ENCODE peak calls at places on chromosomes 16 and 17, in nine cellular contexts. X, W, T, J, I, V, O, A and Y are unnamed samples.

GRCh38 chr17:82320956-82321927 is 3.8 kb upstream of the CD7 start:
- DNase-seq in W (no peak), O (no peak), I (no peak), A (no peak), J (peak; percentile 73), V (no peak), T (peak; percentile 81), X (peak; percentile 68), Y (peak; percentile 72)

GRCh38 chr17:43545383-43545632 is 832 bp downstream of the ETV4 start:
- DNase-seq in T (peak; percentile 51), O (no peak), J (no peak), I (no peak), X (no peak), A (no peak), W (no peak), V (no peak), Y (no peak)

GRCh38 chr16:14309001-14309886 is 238.1 kb downstream of the MRTFB start:
- DNase-seq in W (no peak), J (peak; percentile 65), X (no peak), T (peak; percentile 32), I (peak; percentile 77), V (no peak), O (peak; percentile 38), A (no peak), Y (peak; percentile 48)

GRCh38 chr17:82935944-82936767 is 96.3 kb upstream of the ZNF750 start:
- DNase-seq in A (no peak), W (no peak), X (no peak), J (peak; percentile 6), T (no peak), O (peak; percentile 13), V (peak; percentile 47), I (no peak), Y (no peak)

GRCh38 chr17:31415004-31415454 is 23.6 kb downstream of the RAB11FIP4 start:
- DNase-seq in W (no peak), I (no peak), V (no peak), J (no peak), A (no peak), O (no peak), X (no peak), T (peak; percentile 25), Y (no peak)

GRCh38 chr17:34579017-34579946 is at the start of gene TMEM132E:
- DNase-seq in A (no peak), O (no peak), V (no peak), X (peak; percentile 80), T (peak; percentile 12), I (no peak), W (peak; percentile 13), J (peak; percentile 68), Y (peak; percentile 34)

GRCh38 chr17:80316927-80317705 is 56.5 kb downstream of the RNF213 start:
- DNase-seq in J (no peak), A (no peak), X (no peak), I (no peak), O (peak; percentile 69), V (peak; percentile 62), W (no peak), T (no peak), Y (no peak)

GRCh38 chr16:17245727-17246576 is 224.8 kb downstream of the XYLT1 start:
- DNase-seq in W (no peak), V (no peak), J (no peak), I (no peak), A (no peak), T (no peak), O (no peak), X (no peak), Y (no peak)

GRCh38 chr16:3474136-3474779 is 21.0 kb downstream of the C16orf90 start:
- DNase-seq in I (no peak), A (no peak), X (no peak), T (no peak), O (no peak), J (no peak), V (no peak), W (no peak), Y (no peak)

GRCh38 chr17:42342242-42343008 is 45.8 kb downstream of the STAT3 start:
- DNase-seq in W (no peak), O (no peak), X (no peak), V (no peak), A (no peak), I (no peak), J (no peak), T (no peak), Y (no peak)

GRCh38 chr17:80248894-80249710 is 11.6 kb upstream of the RNF213 start:
- DNase-seq in X (no peak), J (no peak), I (no peak), O (no peak), T (no peak), V (no peak), W (no peak), A (no peak), Y (no peak)

GRCh38 chr17:16438557-16439302 is 23.4 kb downstream of the TRPV2 start:
- DNase-seq in T (peak; percentile 95), J (peak; percentile 95), X (peak; percentile 92), I (peak; percentile 99), O (peak; percentile 94), W (peak; percentile 100), A (peak; percentile 97), V (peak; percentile 98), Y (peak; percentile 91)

GRCh38 chr17:1870592-1870991 is 40.8 kb downstream of the RPA1 start:
- DNase-seq in T (no peak), W (no peak), X (no peak), J (no peak), V (no peak), O (no peak), I (no peak), A (no peak), Y (no peak)

GRCh38 chr17:70161519-70161918 is 7.8 kb upstream of the KCNJ2 start:
- DNase-seq in X (no peak), I (no peak), T (no peak), V (no peak), W (no peak), A (no peak), O (no peak), J (no peak), Y (no peak)

GRCh38 chr17:3665834-3666233 is 2.5 kb downstream of the TAX1BP3 start:
- DNase-seq in V (no peak), I (no peak), A (no peak), J (no peak), T (no peak), W (no peak), O (no peak), X (no peak), Y (no peak)

GRCh38 chr17:3669085-3669347 is 404 bp downstream of the EMC6 start:
- DNase-seq in T (no peak), V (no peak), X (no peak), J (no peak), W (no peak), I (no peak), O (no peak), A (no peak), Y (no peak)

GRCh38 chr17:3668279-3669084 is at the start of the genes EMC6 and TAX1BP3:
- DNase-seq in T (peak; percentile 100), J (peak; percentile 99), I (peak; percentile 99), A (peak; percentile 97), O (peak; percentile 100), X (peak; percentile 99), W (peak; percentile 99), V (peak; percentile 99), Y (peak; percentile 96)

GRCh38 chr17:3666516-3666915 is 1.9 kb downstream of the TAX1BP3 start:
- DNase-seq in A (no peak), I (no peak), T (no peak), V (no peak), O (no peak), W (no peak), J (no peak), X (no peak), Y (no peak)

DNA sequence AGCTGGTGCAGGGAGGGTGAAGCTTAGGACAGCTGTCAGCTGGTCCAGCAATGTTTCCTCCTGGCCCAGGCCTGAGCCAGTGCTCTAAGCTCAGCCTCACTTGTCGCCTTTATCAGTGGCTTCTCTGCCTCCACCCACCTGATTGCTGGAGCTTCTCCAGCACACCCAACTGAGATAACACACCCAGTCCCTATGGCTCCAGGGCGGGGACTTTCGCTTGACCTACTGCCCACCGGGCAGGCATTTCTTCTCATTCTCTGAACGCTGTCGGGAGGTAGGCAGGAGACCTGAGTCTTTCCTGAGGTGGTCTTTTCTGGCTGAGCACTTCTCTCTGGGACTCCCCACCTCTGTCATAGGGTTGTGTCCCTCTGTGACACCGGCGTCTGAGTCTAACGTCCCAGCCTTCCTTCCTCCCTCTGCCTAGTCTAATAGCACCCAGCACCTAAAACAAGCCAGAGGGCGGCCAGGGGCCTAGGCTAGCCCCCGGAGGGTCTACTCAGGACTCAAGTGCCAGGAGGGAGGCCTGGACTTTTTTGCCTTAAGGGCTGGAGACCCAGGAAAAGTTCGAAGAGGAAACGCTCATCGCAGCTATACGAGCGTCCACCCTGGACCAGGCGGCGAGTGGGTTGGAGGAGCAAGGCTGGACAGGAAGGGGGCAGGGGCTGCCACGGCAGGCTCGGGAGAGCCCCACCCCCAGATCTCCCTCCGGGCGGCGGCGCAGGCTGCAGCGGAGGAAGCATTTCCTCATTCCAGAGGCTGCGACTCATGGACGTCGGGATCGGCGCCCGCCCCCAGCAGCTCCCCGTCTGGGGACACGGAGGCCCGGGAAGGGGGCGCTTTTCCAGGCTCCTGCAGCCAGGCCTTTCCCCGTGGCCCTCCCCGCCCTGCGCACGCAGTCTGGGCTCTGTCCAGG is 756 bp downstream of the TAX1BP3 start:
- DNase-seq in J (peak; percentile 73), W (peak; percentile 90), I (peak; percentile 89), A (peak; percentile 74), X (peak; percentile 84), V (peak; percentile 94), T (no peak), O (peak; percentile 95), Y (peak; percentile 90)
- TF ChIP-seq CTCF in J (no peak), W (peak; percentile 11), I (no peak), A (no peak), X (no peak), V (no peak), T (no peak), O (no peak), Y (no peak)

GRCh38 chr17:8696456-8696855 is 48.2 kb downstream of the CCDC42 start:
- DNase-seq in O (no peak), I (no peak), J (peak; percentile 28), X (peak; percentile 11), T (no peak), W (no peak), V (peak; percentile 62), A (no peak), Y (no peak)
- TF ChIP-seq CTCF in O (no peak), I (no peak), J (no peak), X (no peak), T (no peak), W (no peak), V (no peak), A (no peak), Y (no peak)

DNA sequence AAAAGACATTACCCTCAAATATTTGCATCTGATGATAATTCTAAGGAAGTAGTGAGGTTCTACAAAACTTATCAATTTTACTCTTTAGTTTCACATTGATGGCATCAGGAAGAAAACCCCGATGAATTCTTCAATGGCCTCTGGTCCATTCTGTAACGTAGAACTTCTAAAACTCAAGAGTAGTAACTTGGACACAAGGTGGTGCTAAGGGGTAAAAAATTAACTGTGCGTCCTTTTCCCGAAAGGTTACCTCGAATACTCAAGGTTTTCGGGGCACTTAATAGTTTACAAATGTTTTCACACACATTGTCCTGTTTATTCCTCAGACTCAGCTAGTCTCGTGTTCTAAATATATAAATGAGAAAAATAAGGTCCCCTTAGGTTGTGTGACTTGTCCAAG is 517.3 kb upstream of the ZFHX3 start:
- DNase-seq in V (no peak), X (no peak), O (no peak), A (no peak), I (no peak), T (no peak), W (peak; percentile 19), J (no peak), Y (peak; percentile 19)
- TF ChIP-seq CTCF in V (peak; percentile 60), X (peak; percentile 13), O (no peak), A (no peak), I (no peak), T (no peak), W (peak; percentile 45), J (no peak), Y (no peak)

GRCh38 chr17:55652825-55653224 is 69.8 kb downstream of the TMEM100 start:
- DNase-seq in O (no peak), X (no peak), V (no peak), W (peak; percentile 11), J (no peak), T (no peak), A (no peak), I (no peak), Y (no peak)
- TF ChIP-seq CTCF in O (no peak), X (no peak), V (no peak), W (no peak), J (no peak), T (no peak), A (no peak), I (no peak), Y (no peak)